ENCODE peak calls at places on chromosomes 2 and 18, in four cellular contexts. T is GM12891, K is GM12878, L is K562. A is an unnamed sample.

GRCh38 chr2:128437181-128437520 is 118.5 kb upstream of the HS6ST1 start:
- DNase-seq in T (no peak), K (no peak), L (no peak), A (no peak)

GRCh38 chr2:148860037-148860436 is 15.0 kb upstream of the KIF5C start:
- DNase-seq in T (no peak), K (no peak), L (no peak), A (no peak)

GRCh38 chr18:39835303-39836030 is 2119.6 kb upstream of the PIK3C3 start:
- DNase-seq in T (no peak), K (no peak), L (no peak), A (no peak)

GRCh38 chr2:20446280-20446916 is 476 bp upstream of the RHOB start:
- DNase-seq in T (no peak), K (no peak), L (no peak), A (no peak)

GRCh38 chr18:22829781-22830180 is 103.3 kb upstream of the RBBP8 start:
- DNase-seq in T (no peak), K (no peak), L (no peak), A (no peak)

GRCh38 chr2:214542866-214543265 is 132.0 kb downstream of the VWC2L start:
- DNase-seq in T (no peak), K (no peak), L (no peak), A (no peak)

GRCh38 chr2:39696838-39697237 is 31.1 kb downstream of the TMEM178A start:
- DNase-seq in T (no peak), K (no peak), L (no peak), A (no peak)

GRCh38 chr2:144162652-144163051 is 357.3 kb downstream of the ZEB2 start:
- DNase-seq in T (no peak), K (peak; percentile 12), L (peak; percentile 13), A (no peak)

GRCh38 chr18:3689091-3689490 is 239.1 kb downstream of the TGIF1 start:
- DNase-seq in T (no peak), K (no peak), L (no peak), A (no peak)

GRCh38 chr18:37567061-37567993 is 1.7 kb upstream of the CELF4 start:
- DNase-seq in T (no peak), K (no peak), L (no peak), A (no peak)

GRCh38 chr2:45993476-45993991 is 303.7 kb upstream of the EPAS1 start:
- DNase-seq in T (peak; percentile 42), K (peak; percentile 23), L (peak; percentile 68), A (peak; percentile 71)

GRCh38 chr2:94759211-94759610 is 112.0 kb upstream of the TEKT4 start:
- DNase-seq in T (no peak), K (no peak), L (peak; percentile 48), A (peak; percentile 16)

GRCh38 chr2:103738626-103739025 is 976.8 kb downstream of the TMEM182 start:
- DNase-seq in T (no peak), K (no peak), L (no peak), A (no peak)

GRCh38 chr2:6864938-6865345 is 765 bp downstream of the CMPK2 start:
- DNase-seq in T (no peak), K (no peak), L (no peak), A (no peak)

GRCh38 chr2:38601463-38602135 is 1.1 kb downstream of the HNRNPLL start:
- DNase-seq in T (no peak), K (no peak), L (no peak), A (no peak)

GRCh38 chr18:70373062-70373519 is 84.2 kb downstream of the SOCS6 start:
- DNase-seq in T (no peak), K (no peak), L (no peak), A (no peak)

GRCh38 chr2:113282747-113283533 is 4.2 kb upstream of the PAX8 start:
- DNase-seq in T (no peak), K (no peak), L (no peak), A (peak; percentile 89)

GRCh38 chr2:96861074-96861473 is 3.3 kb upstream of the ANKRD39 start:
- DNase-seq in T (no peak), K (no peak), L (no peak), A (no peak)

GRCh38 chr2:56613254-56613653 is 429.5 kb downstream of the CCDC85A start:
- DNase-seq in T (no peak), K (no peak), L (no peak), A (no peak)

GRCh38 chr2:171405546-171405945 is 28.2 kb downstream of the METTL8 start:
- DNase-seq in T (no peak), K (no peak), L (no peak), A (no peak)

GRCh38 chr18:8942021-8942908 is 160.2 kb upstream of the NDUFV2 start:
- DNase-seq in T (no peak), K (no peak), L (no peak), A (no peak)

GRCh38 chr2:186695081-186695756 is 1.4 kb downstream of the FAM171B start:
- DNase-seq in T (no peak), K (no peak), L (no peak), A (no peak)

GRCh38 chr2:200349868-200350267 is 43.4 kb downstream of the SPATS2L start:
- DNase-seq in T (no peak), K (no peak), L (no peak), A (no peak)

GRCh38 chr18:66558773-66559172 is 45.1 kb downstream of the CDH19 start:
- DNase-seq in T (no peak), K (no peak), L (no peak), A (no peak)

GRCh38 chr18:28422577-28422976 is 245.6 kb upstream of the CDH2 start:
- DNase-seq in T (no peak), K (no peak), L (no peak), A (no peak)

GRCh38 chr2:218081695-218082094 is 12.6 kb downstream of the RUFY4 start:
- DNase-seq in T (no peak), K (no peak), L (no peak), A (no peak)

GRCh38 chr2:99404039-99404799 is 67.0 kb downstream of the EIF5B start:
- DNase-seq in T (no peak), K (no peak), L (no peak), A (no peak)

GRCh38 chr2:36567711-36568408 is 30.1 kb downstream of the FEZ2 start:
- DNase-seq in T (no peak), K (no peak), L (no peak), A (no peak)

GRCh38 chr2:118989481-118989880 is 47.5 kb downstream of the MARCO start:
- DNase-seq in T (no peak), K (no peak), L (no peak), A (no peak)

GRCh38 chr2:237565974-237566373 is 400 bp upstream of the PRLH start:
- DNase-seq in T (no peak), K (no peak), L (no peak), A (no peak)

GRCh38 chr2:102764083-102764482 is 2.3 kb downstream of the TMEM182 start:
- DNase-seq in T (no peak), K (no peak), L (no peak), A (no peak)

GRCh38 chr18:23250893-23251656 is 115.8 kb downstream of the CABLES1 start:
- DNase-seq in T (no peak), K (no peak), L (no peak), A (peak; percentile 61)

GRCh38 chr2:157319795-157320194 is 5.8 kb downstream of the ERMN start:
- DNase-seq in T (no peak), K (no peak), L (no peak), A (no peak)

GRCh38 chr2:201932511-201932910 is 101.1 kb upstream of the FZD7 start:
- DNase-seq in T (no peak), K (no peak), L (no peak), A (no peak)

DNA sequence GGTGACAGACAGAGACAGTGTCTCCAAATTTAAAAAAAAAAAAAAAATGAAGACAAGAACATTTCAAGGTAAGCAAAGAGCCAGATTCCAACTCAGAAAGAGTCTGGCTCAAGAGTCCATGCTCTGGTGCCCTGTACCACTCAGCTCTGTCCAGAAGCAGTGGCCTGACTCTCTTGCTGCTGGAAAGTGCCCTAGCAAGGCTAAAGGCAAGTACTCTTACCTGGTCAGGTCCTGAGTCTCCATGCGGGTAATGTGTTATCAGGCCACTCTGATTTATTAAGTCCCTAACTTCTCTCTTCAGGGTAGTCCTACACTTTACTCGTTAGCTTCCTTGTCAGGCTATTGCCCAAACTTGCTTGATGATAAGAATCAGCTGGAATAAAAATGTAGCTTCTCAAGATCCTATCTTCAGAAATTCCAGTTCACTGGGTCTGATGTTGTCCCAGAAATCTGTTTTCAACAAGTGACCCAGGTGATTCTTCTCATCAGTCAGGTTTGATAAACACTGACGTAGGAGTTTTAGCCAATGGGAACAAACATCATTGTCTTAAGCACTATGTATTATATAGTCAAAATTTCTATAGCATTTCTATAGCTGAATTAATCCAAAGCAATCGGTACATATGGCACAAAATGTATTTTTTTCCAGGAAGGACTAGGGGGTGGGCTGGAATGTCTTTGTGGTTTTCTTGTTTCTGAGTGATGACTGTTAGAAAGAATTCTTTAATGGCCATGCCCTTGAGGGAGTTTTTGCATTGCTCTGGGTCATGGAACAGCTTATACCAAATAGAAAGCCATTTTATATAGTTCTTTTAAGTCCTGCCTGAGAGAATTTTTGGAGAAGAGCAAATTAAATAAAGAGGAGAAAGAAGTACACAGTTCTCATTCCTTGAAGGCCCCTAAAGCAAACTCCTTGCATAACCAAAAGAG is 139.9 kb upstream of the DNMT3A start:
- DNase-seq in T (no peak), K (no peak), L (no peak), A (no peak)
- TF ChIP-seq POLR2AphosphoS5 in T (no peak), K (no peak), L (no peak), A (no peak)

GRCh38 chr18:61957801-61958516 is 65.2 kb upstream of the RNF152 start:
- DNase-seq in T (no peak), K (no peak), L (no peak), A (no peak)
- TF ChIP-seq SPI1 in T (no peak), K (no peak), L (no peak), A (no peak)

GRCh38 chr18:63970803-63971191 is 916 bp downstream of the SERPINB8 start:
- DNase-seq in T (no peak), K (no peak), L (no peak), A (no peak)
- TF ChIP-seq POLR2AphosphoS5 in T (no peak), K (no peak), L (no peak), A (no peak)

GRCh38 chr2:120231974-120232635 is 8.9 kb upstream of the TMEM185B start:
- DNase-seq in T (peak; percentile 64), K (peak; percentile 86), L (no peak), A (no peak)
- TF ChIP-seq SPI1 in T (no peak), K (no peak), L (no peak), A (no peak)

GRCh38 chr2:71844967-71845366 is 302.7 kb downstream of the CYP26B1 start:
- DNase-seq in T (no peak), K (no peak), L (no peak), A (no peak)
- TF ChIP-seq POLR2AphosphoS5 in T (no peak), K (no peak), L (no peak), A (no peak)

GRCh38 chr2:223055836-223056235 is 3.8 kb downstream of the KCNE4 start:
- DNase-seq in T (no peak), K (no peak), L (peak; percentile 58), A (no peak)
- TF ChIP-seq SPI1 in T (no peak), K (no peak), L (no peak), A (no peak)

A was measured in HL-60.